ENCODE peak calls at places on chromosomes 13 and 19, in four cellular contexts. One of them, this sample, is unnamed.

GRCh38 chr13:80399340-80400163 is 58.6 kb upstream of the SPRY2 start:
- DNase-seq in IMR-90: no peak
- DNase-seq in mesendoderm: no peak
- DNase-seq in H9: no peak
- DNase-seq in this sample: no peak

GRCh38 chr19:35353635-35354034 is 4.6 kb upstream of the FFAR3 start:
- DNase-seq in IMR-90: no peak
- DNase-seq in mesendoderm: no peak
- DNase-seq in H9: no peak
- DNase-seq in this sample: no peak

GRCh38 chr13:87311165-87311564 is 360.0 kb upstream of the SLITRK5 start:
- DNase-seq in IMR-90: no peak
- DNase-seq in mesendoderm: no peak
- DNase-seq in H9: no peak
- DNase-seq in this sample: no peak

GRCh38 chr19:4197625-4198466 is 15.4 kb downstream of the ANKRD24 start:
- DNase-seq in IMR-90: no peak
- DNase-seq in mesendoderm: peak
- DNase-seq in H9: peak
- DNase-seq in this sample: no peak

GRCh38 chr19:49142866-49143335 is 12.3 kb downstream of the HRC start:
- DNase-seq in IMR-90: peak
- DNase-seq in mesendoderm: peak
- DNase-seq in H9: peak
- DNase-seq in this sample: peak

GRCh38 chr19:20103091-20103501 is 25.3 kb downstream of the ZNF90 start:
- DNase-seq in IMR-90: no peak
- DNase-seq in mesendoderm: peak
- DNase-seq in H9: peak
- DNase-seq in this sample: peak

GRCh38 chr13:40656358-40656757 is 10.1 kb downstream of the FOXO1 start:
- DNase-seq in IMR-90: no peak
- DNase-seq in mesendoderm: no peak
- DNase-seq in H9: no peak
- DNase-seq in this sample: no peak

GRCh38 chr19:4581381-4582111 is 22.1 kb upstream of the SEMA6B start:
- DNase-seq in IMR-90: no peak
- DNase-seq in mesendoderm: no peak
- DNase-seq in H9: peak
- DNase-seq in this sample: no peak

GRCh38 chr19:57841364-57841763 is 8.3 kb upstream of the ZNF587 start:
- DNase-seq in IMR-90: no peak
- DNase-seq in mesendoderm: peak
- DNase-seq in H9: no peak
- DNase-seq in this sample: no peak

GRCh38 chr19:49771674-49772139 is 4.9 kb downstream of the AP2A1 start:
- DNase-seq in IMR-90: no peak
- DNase-seq in mesendoderm: no peak
- DNase-seq in H9: no peak
- DNase-seq in this sample: no peak

GRCh38 chr13:90302113-90302512 is 1045.4 kb upstream of the MIR17HG start:
- DNase-seq in IMR-90: peak
- DNase-seq in mesendoderm: no peak
- DNase-seq in H9: no peak
- DNase-seq in this sample: no peak

DNA sequence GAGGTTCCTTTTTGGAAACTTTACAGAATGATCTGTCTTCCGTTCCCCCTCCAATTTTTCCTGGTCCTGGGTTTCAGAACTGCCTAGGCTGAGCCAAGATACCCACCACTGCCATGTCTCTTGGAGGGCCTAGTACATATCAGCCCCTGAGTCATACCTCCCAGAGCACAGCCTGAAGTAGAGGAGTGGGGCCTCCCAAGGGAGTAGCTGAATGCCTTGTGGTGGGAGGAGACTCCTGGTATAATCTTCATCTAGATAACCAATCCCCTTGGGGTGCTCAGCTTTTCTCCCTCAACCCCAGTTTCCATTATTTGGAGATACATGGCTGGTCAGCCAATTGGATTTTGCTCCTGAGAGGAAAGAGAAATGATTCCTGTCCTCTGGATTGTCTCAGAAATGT is 30.3 kb downstream of the ZNF763 start:
- DNase-seq in IMR-90: peak
- DNase-seq in mesendoderm: peak
- DNase-seq in H9: no peak
- DNase-seq in this sample: no peak
- H4K5ac ChIP-seq in IMR-90: no peak
- H4K5ac ChIP-seq in mesendoderm: no peak
- H4K5ac ChIP-seq in H9: no peak
- H4K5ac ChIP-seq in this sample: no peak

DNA sequence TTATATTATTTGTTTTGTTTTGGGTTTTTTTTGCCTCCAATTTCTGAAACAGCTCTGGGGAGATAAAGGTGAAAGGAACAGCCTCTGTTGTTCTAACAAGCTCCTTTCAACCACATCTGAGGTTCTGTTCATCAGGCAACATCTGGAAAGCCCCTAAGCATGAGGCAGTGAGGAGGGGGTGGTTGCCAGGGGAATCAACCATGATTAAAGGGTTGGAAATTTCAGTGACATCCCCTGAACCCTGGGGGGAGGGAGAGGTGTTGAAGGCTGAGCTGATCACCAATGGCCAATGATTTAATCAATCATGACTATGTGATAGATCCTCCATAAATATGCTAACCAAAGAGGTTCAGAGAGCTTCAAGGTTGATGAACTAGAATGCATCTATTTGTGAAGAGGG is 221.1 kb downstream of the NHLRC3 start:
- DNase-seq in IMR-90: no peak
- DNase-seq in mesendoderm: no peak
- DNase-seq in H9: no peak
- DNase-seq in this sample: no peak
- H4K5ac ChIP-seq in IMR-90: peak
- H4K5ac ChIP-seq in mesendoderm: no peak
- H4K5ac ChIP-seq in H9: no peak
- H4K5ac ChIP-seq in this sample: no peak

GRCh38 chr13:49418206-49418605 is 25.7 kb downstream of the CAB39L start:
- DNase-seq in IMR-90: no peak
- DNase-seq in mesendoderm: no peak
- DNase-seq in H9: no peak
- DNase-seq in this sample: no peak
- H4K5ac ChIP-seq in IMR-90: no peak
- H4K5ac ChIP-seq in mesendoderm: no peak
- H4K5ac ChIP-seq in H9: no peak
- H4K5ac ChIP-seq in this sample: no peak

DNA sequence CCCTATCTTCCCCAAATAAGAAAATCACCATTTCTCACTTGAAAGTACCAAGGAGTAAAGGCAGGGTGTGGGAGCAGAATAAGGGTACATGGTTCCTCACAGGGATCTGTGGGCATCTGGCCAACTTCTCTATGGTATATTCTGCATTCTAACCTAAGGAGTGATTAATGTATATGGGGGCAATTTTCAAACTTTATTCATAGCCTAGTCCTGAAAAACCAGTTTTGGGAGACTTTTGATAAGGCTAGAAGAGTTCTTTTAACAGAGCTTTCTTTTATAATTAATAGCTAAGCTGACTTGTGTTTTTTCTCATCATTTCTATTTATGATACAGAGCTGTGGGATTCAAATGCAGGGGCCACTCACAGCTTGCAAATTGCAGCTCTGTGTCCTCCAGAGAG is 852 bp downstream of the SCEL start:
- DNase-seq in IMR-90: no peak
- DNase-seq in mesendoderm: no peak
- DNase-seq in H9: no peak
- DNase-seq in this sample: no peak
- H4K5ac ChIP-seq in IMR-90: no peak
- H4K5ac ChIP-seq in mesendoderm: no peak
- H4K5ac ChIP-seq in H9: no peak
- H4K5ac ChIP-seq in this sample: no peak

GRCh38 chr13:30855569-30855968 is 50.5 kb upstream of the MEDAG start:
- DNase-seq in IMR-90: no peak
- DNase-seq in mesendoderm: no peak
- DNase-seq in H9: no peak
- DNase-seq in this sample: no peak

GRCh38 chr13:30859326-30859725 is 46.7 kb upstream of the MEDAG start:
- DNase-seq in IMR-90: no peak
- DNase-seq in mesendoderm: no peak
- DNase-seq in H9: no peak
- DNase-seq in this sample: no peak

GRCh38 chr13:30857018-30857417 is 49.1 kb upstream of the MEDAG start:
- DNase-seq in IMR-90: no peak
- DNase-seq in mesendoderm: no peak
- DNase-seq in H9: no peak
- DNase-seq in this sample: no peak

GRCh38 chr13:30856004-30856790 is 49.9 kb upstream of the MEDAG start:
- DNase-seq in IMR-90: no peak
- DNase-seq in mesendoderm: no peak
- DNase-seq in H9: no peak
- DNase-seq in this sample: no peak

GRCh38 chr13:30857636-30858035 is 48.4 kb upstream of the MEDAG start:
- DNase-seq in IMR-90: no peak
- DNase-seq in mesendoderm: no peak
- DNase-seq in H9: no peak
- DNase-seq in this sample: no peak
- H4K5ac ChIP-seq in IMR-90: no peak
- H4K5ac ChIP-seq in mesendoderm: no peak
- H4K5ac ChIP-seq in H9: no peak
- H4K5ac ChIP-seq in this sample: no peak

DNA sequence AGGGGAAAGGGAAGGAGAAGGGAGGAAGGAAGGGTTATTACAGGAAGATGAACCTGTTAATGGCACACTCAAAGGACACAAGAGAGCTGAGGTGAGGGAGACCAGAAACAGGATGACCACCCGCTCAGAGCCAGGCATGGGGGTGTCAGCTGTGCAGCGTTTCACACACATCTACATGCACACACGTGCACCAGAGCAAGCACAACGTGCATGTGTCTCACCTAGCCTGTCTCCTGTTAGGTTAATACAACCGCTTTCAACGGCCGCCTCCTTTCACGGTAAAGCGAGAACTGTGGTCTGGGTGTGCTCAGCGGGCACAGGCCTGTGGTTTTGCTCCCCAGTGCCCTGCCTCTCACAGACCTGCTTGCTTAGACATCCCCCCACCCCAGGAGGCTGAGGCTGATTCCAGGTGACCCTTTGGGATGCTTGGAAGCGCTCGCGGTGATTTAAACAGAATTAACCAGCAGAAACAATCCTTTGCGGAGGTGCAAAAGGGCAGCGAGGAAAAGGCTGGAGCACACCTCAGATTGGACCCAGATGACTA is 27.4 kb downstream of the IRS2 start:
- DNase-seq in IMR-90: no peak
- DNase-seq in mesendoderm: no peak
- DNase-seq in H9: no peak
- DNase-seq in this sample: no peak
- H4K5ac ChIP-seq in IMR-90: no peak
- H4K5ac ChIP-seq in mesendoderm: no peak
- H4K5ac ChIP-seq in H9: no peak
- H4K5ac ChIP-seq in this sample: no peak

GRCh38 chr19:46466536-46467199 is 4.7 kb downstream of the PNMA8A start:
- DNase-seq in IMR-90: peak
- DNase-seq in mesendoderm: no peak
- DNase-seq in H9: no peak
- DNase-seq in this sample: no peak
- H4K5ac ChIP-seq in IMR-90: no peak
- H4K5ac ChIP-seq in mesendoderm: no peak
- H4K5ac ChIP-seq in H9: no peak
- H4K5ac ChIP-seq in this sample: no peak

DNA sequence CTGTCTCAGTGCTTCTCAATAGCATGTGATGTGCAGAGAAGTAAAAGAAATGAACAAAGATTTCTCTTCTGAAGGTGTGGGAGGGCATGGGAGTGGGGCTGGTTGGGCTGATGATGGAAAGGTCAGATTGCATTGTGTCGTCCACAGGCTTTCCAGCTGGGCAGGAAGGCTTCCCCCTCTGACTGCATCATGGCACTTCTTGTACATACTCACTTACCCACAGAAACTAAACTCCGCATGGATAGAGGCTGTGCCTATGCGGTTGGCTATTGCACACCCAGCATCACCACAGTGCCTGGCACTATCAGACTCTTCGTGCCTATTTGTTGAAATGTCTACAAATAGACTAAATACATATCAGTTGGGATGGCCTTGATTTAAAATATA is 24.4 kb upstream of the TNFSF11 start:
- DNase-seq in IMR-90: no peak
- DNase-seq in mesendoderm: no peak
- DNase-seq in H9: no peak
- DNase-seq in this sample: no peak
- H4K5ac ChIP-seq in IMR-90: no peak
- H4K5ac ChIP-seq in mesendoderm: no peak
- H4K5ac ChIP-seq in H9: no peak
- H4K5ac ChIP-seq in this sample: no peak